ENCODE peak calls at places on chromosomes 16 and 17, in five cellular contexts. H is neural crest cell, F is foreskin keratinocyte, Q is Calu3, M is omental fat pad. O is an unnamed sample.
A peak's percentile ranks its signal among the peaks of the same experiment; 100 is the strongest.

GRCh38 chr17:77096570-77097214 is 44.1 kb upstream of the SEC14L1 start:
- DNase-seq in H (no peak), F (no peak), Q (no peak), M (no peak), O (no peak)

GRCh38 chr16:21156767-21157467 is 1.6 kb upstream of the LDAF1 start:
- DNase-seq in H (peak; percentile 43), F (peak; percentile 73), Q (peak; percentile 55), M (no peak), O (no peak)

GRCh38 chr16:30839523-30840227 is 52.7 kb upstream of the ZNF629 start:
- DNase-seq in H (no peak), F (no peak), Q (no peak), M (no peak), O (no peak)

GRCh38 chr16:24875466-24875865 is 29.7 kb downstream of the SLC5A11 start:
- DNase-seq in H (no peak), F (no peak), Q (no peak), M (no peak), O (no peak)

GRCh38 chr16:83418565-83418964 is 389.2 kb upstream of the HSBP1 start:
- DNase-seq in H (no peak), F (no peak), Q (no peak), M (no peak), O (no peak)

GRCh38 chr17:48468299-48468698 is 38.3 kb upstream of the SKAP1 start:
- DNase-seq in H (no peak), F (no peak), Q (no peak), M (no peak), O (no peak)

GRCh38 chr17:12977008-12977751 is 40.6 kb downstream of the ELAC2 start:
- DNase-seq in H (no peak), F (peak; percentile 49), Q (no peak), M (no peak), O (no peak)

GRCh38 chr16:27204232-27204915 is 1.0 kb downstream of the KDM8 start:
- DNase-seq in H (no peak), F (no peak), Q (no peak), M (no peak), O (no peak)

GRCh38 chr16:73050115-73051099 is 2.5 kb upstream of the ZFHX3 start:
- DNase-seq in H (no peak), F (no peak), Q (no peak), M (no peak), O (no peak)

GRCh38 chr16:21703589-21704174 is 39.9 kb downstream of the OTOA start:
- DNase-seq in H (no peak), F (peak; percentile 78), Q (no peak), M (no peak), O (no peak)

GRCh38 chr17:37672545-37673078 is 29.4 kb upstream of the DDX52 start:
- DNase-seq in H (no peak), F (no peak), Q (no peak), M (no peak), O (no peak)

DNA sequence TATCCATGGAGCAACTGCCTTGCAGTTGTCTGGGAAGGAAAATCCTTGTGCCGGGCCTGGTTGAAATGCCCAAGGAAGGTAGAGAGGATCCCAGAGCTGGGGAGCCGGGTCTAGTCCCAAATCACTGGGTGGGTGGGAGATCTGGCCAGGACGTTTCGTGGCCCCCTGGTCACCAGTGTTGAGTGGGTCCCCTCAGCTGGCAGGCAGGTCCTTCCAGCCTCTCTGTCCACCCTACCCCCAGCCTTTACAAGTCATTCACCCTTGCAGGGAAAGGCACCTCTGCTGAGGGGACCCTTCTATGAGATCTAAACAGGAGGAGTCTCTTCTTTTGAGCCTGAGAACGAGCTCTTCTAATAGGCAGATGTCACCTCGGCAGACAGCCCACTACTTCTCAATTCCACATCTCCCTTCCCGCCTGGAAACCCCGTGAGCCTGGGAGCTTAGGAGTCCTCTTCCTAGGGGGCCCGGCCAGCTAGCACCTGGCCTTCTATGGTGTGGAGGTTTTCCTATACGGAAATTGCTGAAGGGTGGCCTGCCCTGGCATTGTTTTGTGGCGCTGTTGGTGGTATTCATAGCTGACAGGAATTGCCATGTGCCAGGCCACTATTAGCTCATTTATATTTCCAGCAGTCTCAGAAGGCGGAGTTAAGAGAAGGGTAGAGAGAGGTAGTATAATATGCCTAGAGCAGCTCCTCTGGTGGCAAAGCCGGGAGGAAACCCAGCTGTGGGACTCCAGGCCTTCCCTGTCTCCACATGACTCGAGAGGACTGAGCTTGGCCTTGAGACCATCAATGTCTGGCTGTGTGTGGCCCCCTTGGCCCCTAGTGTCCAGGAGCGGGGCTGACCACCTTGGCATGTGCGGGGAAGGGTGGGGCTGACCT is 13.3 kb downstream of the MPRIP start:
- DNase-seq in H (no peak), F (peak; percentile 32), Q (no peak), M (no peak), O (no peak)
- TF ChIP-seq CTCF in H (no peak), F (peak; percentile 48), Q (no peak), M (no peak), O (no peak)

GRCh38 chr17:1484586-1485310 is 7.7 kb downstream of the MYO1C start:
- DNase-seq in H (peak; percentile 31), F (no peak), Q (peak; percentile 41), M (no peak), O (peak; percentile 82)
- TF ChIP-seq CTCF in H (peak; percentile 50), F (no peak), Q (no peak), M (no peak), O (peak; percentile 59)

GRCh38 chr17:7435676-7436555 is 681 bp downstream of the TMEM102 start:
- DNase-seq in H (no peak), F (peak; percentile 35), Q (peak; percentile 47), M (no peak), O (peak; percentile 58)
- TF ChIP-seq CTCF in H (no peak), F (peak; percentile 51), Q (no peak), M (peak; percentile 3), O (peak; percentile 41)

GRCh38 chr17:19540706-19541370 is 7.2 kb downstream of the SLC47A1 start:
- DNase-seq in H (no peak), F (no peak), Q (no peak), M (no peak), O (no peak)

GRCh38 chr17:19537116-19537515 is 3.5 kb downstream of the SLC47A1 start:
- DNase-seq in H (no peak), F (no peak), Q (no peak), M (no peak), O (no peak)

GRCh38 chr17:19539040-19539399 is 5.4 kb downstream of the SLC47A1 start:
- DNase-seq in H (no peak), F (no peak), Q (no peak), M (no peak), O (no peak)

GRCh38 chr17:19539841-19540311 is 6.2 kb downstream of the SLC47A1 start:
- DNase-seq in H (no peak), F (no peak), Q (no peak), M (no peak), O (no peak)

GRCh38 chr17:19538095-19539039 is 4.7 kb downstream of the SLC47A1 start:
- DNase-seq in H (no peak), F (no peak), Q (no peak), M (no peak), O (no peak)
- TF ChIP-seq CTCF in H (no peak), F (no peak), Q (no peak), M (no peak), O (no peak)

GRCh38 chr17:59558039-59558438 is 7.4 kb upstream of the DHX40 start:
- DNase-seq in H (no peak), F (no peak), Q (no peak), M (no peak), O (no peak)

GRCh38 chr17:59561042-59561441 is 4.4 kb upstream of the DHX40 start:
- DNase-seq in H (no peak), F (peak; percentile 3), Q (peak; percentile 6), M (no peak), O (no peak)

DNA sequence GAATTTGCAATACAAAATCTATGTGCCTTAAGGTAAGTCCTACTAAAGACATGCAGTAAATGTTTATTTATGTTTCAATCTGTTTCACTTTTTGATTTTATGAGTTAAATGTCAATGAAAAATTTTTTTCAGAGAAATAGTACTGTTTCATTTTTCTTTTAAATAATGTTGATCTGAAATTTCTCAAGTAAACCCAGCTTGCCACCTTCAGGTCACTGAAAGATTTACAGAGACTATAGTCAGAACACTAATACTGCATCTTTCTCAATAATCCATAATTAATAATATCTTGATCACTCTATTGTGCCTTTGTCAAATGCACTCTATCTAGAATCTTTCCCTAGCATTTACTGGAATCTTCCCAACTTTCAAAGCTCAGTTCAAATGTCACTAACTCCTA is 6.5 kb upstream of the DHX40 start:
- DNase-seq in H (no peak), F (no peak), Q (no peak), M (no peak), O (no peak)
- TF ChIP-seq CTCF in H (peak; percentile 45), F (peak; percentile 51), Q (no peak), M (no peak), O (no peak)